ENCODE peak calls at places on chromosomes 2 and 18, in four cellular contexts. R, B, G and U are unnamed samples. For H3K4me1 and H3K9me3, the result is how much of the 10 kb centered on the place peaks cover.

GRCh38 chr2:37737507-37737906 is 66.1 kb upstream of the CDC42EP3 start:
- DNase-seq in R (no peak), B (no peak), G (no peak), U (no peak)

GRCh38 chr2:71100195-71100964 is 29.6 kb downstream of the MCEE start:
- DNase-seq in R (peak), B (peak), G (peak), U (peak)

GRCh38 chr2:21367421-21367820 is 243.7 kb downstream of the TDRD15 start:
- DNase-seq in R (no peak), B (no peak), G (no peak), U (no peak)

GRCh38 chr2:27860111-27860510 is 30.1 kb downstream of the RBKS start:
- DNase-seq in R (no peak), B (no peak), G (no peak), U (no peak)

GRCh38 chr2:60818272-60818671 is 62.2 kb downstream of the PAPOLG start:
- DNase-seq in R (no peak), B (peak), G (no peak), U (no peak)

GRCh38 chr2:237465515-237466227 is 21.4 kb upstream of the MLPH start:
- DNase-seq in R (no peak), B (no peak), G (no peak), U (no peak)

GRCh38 chr18:8999872-9000271 is 102.6 kb upstream of the NDUFV2 start:
- DNase-seq in R (no peak), B (no peak), G (no peak), U (no peak)

GRCh38 chr2:223416826-223417610 is 185.1 kb downstream of the SCG2 start:
- DNase-seq in R (no peak), B (no peak), G (no peak), U (no peak)

GRCh38 chr2:122683018-122683417 is 927.6 kb downstream of the TSN start:
- DNase-seq in R (no peak), B (no peak), G (no peak), U (no peak)

GRCh38 chr2:157173740-157174184 is 83.7 kb upstream of the GALNT5 start:
- DNase-seq in R (no peak), B (no peak), G (no peak), U (peak)

GRCh38 chr18:75173125-75173432 is 35.9 kb downstream of the PTGR3 start:
- DNase-seq in R (no peak), B (peak), G (no peak), U (no peak)

GRCh38 chr2:164000171-164000570 is 264.4 kb upstream of the FIGN start:
- DNase-seq in R (no peak), B (no peak), G (no peak), U (no peak)

GRCh38 chr2:178233428-178233827 is 39.1 kb downstream of the OSBPL6 start:
- DNase-seq in R (no peak), B (no peak), G (no peak), U (no peak)

GRCh38 chr2:231716641-231717280 is 8.4 kb downstream of the PTMA start:
- DNase-seq in R (no peak), B (no peak), G (no peak), U (peak)

GRCh38 chr2:102615620-102616436 is 3.5 kb upstream of the SLC9A2 start:
- DNase-seq in R (peak), B (peak), G (no peak), U (peak)

GRCh38 chr2:104939570-104940235 is 85.8 kb downstream of the POU3F3 start:
- DNase-seq in R (no peak), B (no peak), G (no peak), U (no peak)

GRCh38 chr2:43424262-43425207 is 171.3 kb downstream of the THADA start:
- DNase-seq in R (no peak), B (no peak), G (no peak), U (no peak)
- H3K4me1 ChIP-seq in R (under half), B (under half), G (under half), U (under half)

GRCh38 chr18:21831413-21831831 is 90.8 kb downstream of the MIB1 start:
- DNase-seq in R (peak), B (no peak), G (no peak), U (no peak)

GRCh38 chr18:21826641-21827302 is 86.2 kb downstream of the MIB1 start:
- DNase-seq in R (peak), B (no peak), G (no peak), U (no peak)

GRCh38 chr18:21834301-21834660 is 93.7 kb downstream of the MIB1 start:
- DNase-seq in R (no peak), B (no peak), G (no peak), U (no peak)

GRCh38 chr18:21833619-21834300 is 93.2 kb downstream of the MIB1 start:
- DNase-seq in R (no peak), B (no peak), G (no peak), U (no peak)

DNA sequence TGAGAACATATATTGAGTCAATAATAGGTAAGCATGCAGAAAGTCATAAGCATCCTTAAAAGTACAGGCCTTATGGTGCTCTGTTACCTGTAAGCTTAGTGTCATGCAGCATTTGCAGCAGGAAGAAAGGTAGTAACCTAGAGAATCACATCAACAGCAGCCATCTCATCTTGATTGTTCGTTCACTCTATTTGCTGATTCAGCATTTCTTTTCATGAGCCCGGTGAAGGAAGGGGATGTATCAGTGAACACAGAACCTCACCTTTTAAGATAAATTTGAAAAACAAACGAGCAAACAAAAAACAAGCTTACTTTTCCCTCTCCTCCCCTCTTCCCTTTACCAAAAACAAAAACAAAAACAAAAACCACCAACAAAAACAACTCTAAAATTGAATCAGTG is 89.9 kb downstream of the MIB1 start:
- DNase-seq in R (no peak), B (no peak), G (no peak), U (no peak)
- H3K9me3 ChIP-seq in R (under half), B (under half), G (under half), U (under half)

GRCh38 chr18:80133124-80133523 is 24.1 kb downstream of the ADNP2 start:
- DNase-seq in R (no peak), B (no peak), G (no peak), U (no peak)
- H3K4me1 ChIP-seq in R (under half), B (under half), G (under half), U (under half)

GRCh38 chr2:240422683-240423329 is 12.7 kb upstream of the GPC1 start:
- DNase-seq in R (no peak), B (no peak), G (no peak), U (no peak)
- H3K9me3 ChIP-seq in R (under half), B (under half), G (under half), U (under half)

GRCh38 chr2:167929461-167929860 is 317.9 kb downstream of the STK39 start:
- DNase-seq in R (no peak), B (no peak), G (no peak), U (no peak)

GRCh38 chr2:167925775-167926174 is 321.6 kb downstream of the STK39 start:
- DNase-seq in R (no peak), B (no peak), G (no peak), U (peak)

GRCh38 chr2:167932123-167932693 is 315.2 kb downstream of the STK39 start:
- DNase-seq in R (no peak), B (no peak), G (no peak), U (no peak)

GRCh38 chr2:167924556-167924955 is 322.8 kb downstream of the STK39 start:
- DNase-seq in R (no peak), B (no peak), G (no peak), U (no peak)

DNA sequence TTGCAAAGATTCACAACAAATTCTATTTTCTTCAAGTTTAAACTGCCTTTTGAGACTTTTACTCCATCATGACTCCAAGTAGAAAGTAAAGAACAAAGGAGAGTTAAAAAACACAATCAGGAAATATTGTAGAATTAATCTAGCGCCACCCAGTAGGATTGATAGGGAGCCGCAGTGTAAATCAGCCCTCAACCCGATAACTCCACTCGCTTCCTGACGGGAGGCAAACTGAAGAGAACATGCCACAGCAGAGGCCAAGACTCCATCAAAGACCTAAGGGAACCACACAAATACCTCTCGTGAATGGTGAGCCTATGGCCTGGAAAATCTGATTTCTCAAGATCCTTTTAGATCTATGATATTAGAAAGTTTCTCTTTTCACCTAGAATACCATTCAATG is 319.0 kb downstream of the STK39 start:
- DNase-seq in R (no peak), B (no peak), G (no peak), U (no peak)
- H3K4me1 ChIP-seq in R (under half), B (under half), G (under half), U (under half)

DNA sequence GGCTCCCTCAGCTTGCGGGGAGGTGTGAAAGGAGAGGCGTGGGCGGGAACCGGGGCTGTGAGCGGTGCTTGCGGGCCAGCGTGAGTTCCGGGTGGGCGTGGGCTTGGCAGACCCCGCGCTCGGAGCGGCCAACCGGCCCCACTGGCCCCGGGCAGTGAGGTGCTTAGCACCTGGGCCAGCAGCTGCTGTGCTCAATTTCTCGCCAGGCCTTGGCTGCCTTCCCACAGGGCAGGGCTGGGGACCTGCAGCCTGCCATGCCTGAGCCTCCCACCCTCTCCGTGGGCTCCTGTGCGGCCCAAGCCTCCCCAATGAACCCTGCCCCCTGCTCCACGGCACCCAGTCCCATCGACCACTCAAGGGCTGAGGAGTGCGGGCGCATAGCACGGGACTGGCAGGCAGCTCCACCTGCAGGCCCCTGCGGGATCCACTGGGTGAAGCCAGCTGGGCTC is 48.2 kb downstream of the RNF138 start:
- DNase-seq in R (no peak), B (no peak), G (no peak), U (no peak)
- H3K9me3 ChIP-seq in R (under half), B (under half), G (under half), U (under half)

DNA sequence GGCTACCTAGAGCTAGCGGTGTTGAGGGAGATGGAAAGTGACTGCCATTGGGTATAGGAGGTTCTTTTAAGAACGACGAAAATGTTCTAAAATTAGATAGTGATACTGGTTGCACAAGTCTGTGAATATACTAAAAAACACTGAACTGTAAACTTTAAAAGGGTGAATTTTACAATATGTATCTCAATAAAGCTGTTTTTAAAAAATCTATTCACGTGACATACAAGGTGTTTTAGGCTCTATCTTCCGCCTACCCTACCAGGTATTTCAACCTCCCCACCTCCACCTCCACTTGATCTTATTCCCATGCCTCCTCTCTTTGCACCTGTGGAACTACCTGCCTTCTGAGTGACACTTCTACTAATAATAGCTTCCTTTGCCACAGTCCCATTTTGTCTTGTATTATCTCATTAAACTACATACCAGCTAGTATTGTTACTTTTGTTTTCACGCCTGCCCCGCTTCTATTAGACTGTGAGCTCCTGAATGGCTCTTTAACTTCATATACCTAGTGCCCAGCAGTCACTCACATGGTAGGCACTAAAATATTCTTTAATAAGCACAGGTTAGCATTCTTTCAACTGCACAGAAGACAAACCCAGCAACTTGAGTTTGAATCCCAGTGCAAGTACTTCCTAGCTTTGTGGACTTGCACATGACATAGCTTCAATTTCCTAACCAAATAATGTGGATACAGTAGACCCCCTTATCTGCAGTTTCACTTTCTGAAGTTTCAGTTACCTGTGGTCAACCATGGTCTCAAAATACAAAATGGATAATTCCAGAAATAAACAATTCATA is 9.3 kb downstream of the ITSN2 start:
- DNase-seq in R (no peak), B (no peak), G (no peak), U (no peak)
- H3K4me1 ChIP-seq in R (under half), B (under half), G (under half), U (under half)